ENCODE peak calls at places on chromosomes 11 and 22, in four cellular contexts. One of them, this sample, is unnamed.

GRCh38 chr11:69892986-69893555 is 73.9 kb upstream of the FGF3 start:
- DNase-seq in esophagus muscularis mucosa: no peak
- DNase-seq in pancreas: no peak
- DNase-seq in brain microvascular endothelial cell: no peak
- DNase-seq in this sample: no peak

GRCh38 chr11:27409060-27409459 is 46.0 kb upstream of the CCDC34 start:
- DNase-seq in brain microvascular endothelial cell: no peak
- DNase-seq in esophagus muscularis mucosa: no peak
- DNase-seq in pancreas: no peak
- DNase-seq in this sample: no peak

GRCh38 chr22:22235564-22235963 is 9.0 kb upstream of the VPREB1 start:
- DNase-seq in pancreas: no peak
- DNase-seq in brain microvascular endothelial cell: no peak
- DNase-seq in esophagus muscularis mucosa: peak
- DNase-seq in this sample: peak

GRCh38 chr22:37193629-37194191 is 5.7 kb upstream of the C1QTNF6 start:
- DNase-seq in brain microvascular endothelial cell: no peak
- DNase-seq in esophagus muscularis mucosa: no peak
- DNase-seq in pancreas: no peak
- DNase-seq in this sample: no peak

GRCh38 chr22:46354993-46355305 is 19.4 kb downstream of the TRMU start:
- DNase-seq in brain microvascular endothelial cell: no peak
- DNase-seq in pancreas: no peak
- DNase-seq in esophagus muscularis mucosa: no peak
- DNase-seq in this sample: no peak

GRCh38 chr11:31480930-31481329 is 28.5 kb downstream of the IMMP1L start:
- DNase-seq in pancreas: no peak
- DNase-seq in brain microvascular endothelial cell: no peak
- DNase-seq in esophagus muscularis mucosa: no peak
- DNase-seq in this sample: no peak

GRCh38 chr11:70646272-70647049 is 248.1 kb downstream of the CTTN start:
- DNase-seq in brain microvascular endothelial cell: no peak
- DNase-seq in esophagus muscularis mucosa: no peak
- DNase-seq in pancreas: no peak
- DNase-seq in this sample: no peak

GRCh38 chr11:73218106-73218829 is at the start of gene P2RY2:
- DNase-seq in brain microvascular endothelial cell: no peak
- DNase-seq in pancreas: peak
- DNase-seq in esophagus muscularis mucosa: no peak
- DNase-seq in this sample: peak

GRCh38 chr11:132186699-132187098 is 816.3 kb downstream of the NTM start:
- DNase-seq in pancreas: no peak
- DNase-seq in esophagus muscularis mucosa: no peak
- DNase-seq in brain microvascular endothelial cell: no peak
- DNase-seq in this sample: no peak

GRCh38 chr22:41699264-41700104 is at the start of gene MEI1:
- DNase-seq in brain microvascular endothelial cell: peak
- DNase-seq in pancreas: peak
- DNase-seq in esophagus muscularis mucosa: no peak
- DNase-seq in this sample: peak

GRCh38 chr11:72045849-72046248 is 34.5 kb downstream of the NUMA1 start:
- DNase-seq in esophagus muscularis mucosa: no peak
- DNase-seq in pancreas: no peak
- DNase-seq in brain microvascular endothelial cell: no peak
- DNase-seq in this sample: no peak

GRCh38 chr22:46247443-46247975 is 2.6 kb downstream of the CDPF1 start:
- DNase-seq in esophagus muscularis mucosa: no peak
- DNase-seq in pancreas: no peak
- DNase-seq in brain microvascular endothelial cell: no peak
- DNase-seq in this sample: no peak

GRCh38 chr11:689630-690029 is 5.4 kb downstream of the DEAF1 start:
- DNase-seq in brain microvascular endothelial cell: no peak
- DNase-seq in esophagus muscularis mucosa: no peak
- DNase-seq in pancreas: no peak
- DNase-seq in this sample: no peak

GRCh38 chr11:95911369-95911759 is 12.5 kb downstream of the MTMR2 start:
- DNase-seq in pancreas: no peak
- DNase-seq in brain microvascular endothelial cell: no peak
- DNase-seq in esophagus muscularis mucosa: no peak
- DNase-seq in this sample: no peak

GRCh38 chr11:27255447-27255828 is 107.6 kb downstream of the CCDC34 start:
- DNase-seq in pancreas: no peak
- DNase-seq in brain microvascular endothelial cell: peak
- DNase-seq in esophagus muscularis mucosa: no peak
- DNase-seq in this sample: no peak

GRCh38 chr11:118522571-118523072 is 4.7 kb upstream of the TTC36 start:
- DNase-seq in pancreas: no peak
- DNase-seq in esophagus muscularis mucosa: no peak
- DNase-seq in brain microvascular endothelial cell: peak
- DNase-seq in this sample: no peak

GRCh38 chr11:13261600-13262061 is 16.0 kb upstream of the BMAL1 start:
- DNase-seq in esophagus muscularis mucosa: peak
- DNase-seq in brain microvascular endothelial cell: peak
- DNase-seq in pancreas: no peak
- DNase-seq in this sample: no peak

GRCh38 chr11:705646-706438 is at the start of gene EPS8L2:
- DNase-seq in pancreas: peak
- DNase-seq in brain microvascular endothelial cell: no peak
- DNase-seq in esophagus muscularis mucosa: no peak
- DNase-seq in this sample: peak

GRCh38 chr11:83156996-83157754 is at the start of gene PCF11:
- DNase-seq in esophagus muscularis mucosa: no peak
- DNase-seq in brain microvascular endothelial cell: peak
- DNase-seq in pancreas: peak
- DNase-seq in this sample: peak

GRCh38 chr11:57567210-57567511 is 311 bp downstream of the UBE2L6 start:
- DNase-seq in pancreas: no peak
- DNase-seq in esophagus muscularis mucosa: no peak
- DNase-seq in brain microvascular endothelial cell: peak
- DNase-seq in this sample: peak

GRCh38 chr22:17205432-17205831 is 13.8 kb downstream of the ADA2 start:
- DNase-seq in pancreas: no peak
- DNase-seq in esophagus muscularis mucosa: no peak
- DNase-seq in brain microvascular endothelial cell: no peak
- DNase-seq in this sample: no peak
- TF ChIP-seq CTCF in pancreas: no peak
- TF ChIP-seq CTCF in esophagus muscularis mucosa: no peak
- TF ChIP-seq CTCF in brain microvascular endothelial cell: no peak
- TF ChIP-seq CTCF in this sample: peak

GRCh38 chr11:133661867-133662266 is 129.6 kb upstream of the OPCML start:
- DNase-seq in brain microvascular endothelial cell: no peak
- DNase-seq in pancreas: no peak
- DNase-seq in esophagus muscularis mucosa: no peak
- DNase-seq in this sample: no peak
- TF ChIP-seq CTCF in brain microvascular endothelial cell: no peak
- TF ChIP-seq CTCF in pancreas: no peak
- TF ChIP-seq CTCF in esophagus muscularis mucosa: no peak
- TF ChIP-seq CTCF in this sample: no peak

DNA sequence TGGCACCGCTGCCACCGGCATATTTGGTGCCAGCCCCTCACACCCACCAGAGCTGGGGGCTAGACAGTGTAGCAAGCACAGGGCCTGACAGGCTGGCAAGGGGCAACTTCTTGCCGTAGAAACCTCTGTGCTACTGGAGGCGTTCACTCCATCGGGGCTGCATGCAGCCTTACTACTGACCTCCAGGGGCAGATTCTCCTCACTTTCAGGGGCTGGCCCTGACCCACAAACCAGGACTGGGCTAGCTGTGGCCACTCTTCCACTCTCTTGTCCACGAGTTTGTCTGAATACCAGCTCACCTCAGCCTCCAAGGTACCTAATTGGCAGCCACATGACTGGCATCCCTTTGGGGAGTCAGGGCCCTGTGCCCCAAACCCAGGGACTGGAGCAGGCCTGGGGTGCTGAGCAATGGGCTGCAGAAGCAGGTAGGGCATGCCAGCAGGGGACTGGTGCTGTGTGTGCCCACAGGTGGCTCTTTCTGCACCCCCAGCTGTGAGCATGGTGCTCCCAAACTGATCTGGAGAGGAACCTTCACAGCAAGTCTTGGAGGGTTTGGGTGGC is 2.1 kb upstream of the LMO1 start:
- DNase-seq in pancreas: peak
- DNase-seq in brain microvascular endothelial cell: no peak
- DNase-seq in esophagus muscularis mucosa: no peak
- DNase-seq in this sample: no peak
- TF ChIP-seq CTCF in pancreas: no peak
- TF ChIP-seq CTCF in brain microvascular endothelial cell: peak
- TF ChIP-seq CTCF in esophagus muscularis mucosa: no peak
- TF ChIP-seq CTCF in this sample: no peak

DNA sequence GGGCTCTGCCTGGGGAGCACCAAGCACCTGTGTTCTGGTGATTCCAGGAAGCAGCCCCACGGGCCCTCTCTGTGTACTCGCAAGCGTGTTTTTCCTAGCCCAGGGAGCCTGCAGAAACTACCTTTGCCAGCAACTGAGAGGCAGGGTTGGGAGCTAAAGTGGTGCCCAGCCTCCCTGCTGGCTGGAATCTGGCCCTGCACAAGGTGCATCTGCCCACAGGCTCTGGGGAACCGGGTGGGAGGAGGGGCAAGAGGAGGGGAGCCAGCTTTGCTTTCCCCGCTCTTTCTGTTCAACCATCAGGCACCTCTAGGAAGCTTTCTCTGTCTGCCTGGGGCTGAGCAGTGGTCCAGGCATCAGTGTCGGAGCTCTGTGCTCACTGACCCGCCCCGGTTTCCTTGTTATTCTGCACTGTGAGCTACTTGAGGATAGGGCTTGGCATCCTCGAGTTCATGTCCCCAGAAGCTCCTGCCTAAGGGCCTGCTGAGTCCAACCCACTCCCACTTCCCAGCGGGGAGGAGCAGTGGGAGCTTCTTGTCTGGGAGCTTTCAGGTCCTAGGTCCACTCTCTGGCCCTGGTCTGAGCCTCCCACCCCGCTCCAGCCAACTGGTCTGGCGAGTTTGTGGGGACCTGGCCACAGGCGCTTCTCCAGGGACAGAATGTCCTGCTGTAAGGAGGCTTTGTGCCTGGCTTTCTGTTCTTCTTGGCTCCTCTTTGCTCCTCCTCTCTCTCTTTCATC is 14.9 kb downstream of the DAGLA start:
- DNase-seq in esophagus muscularis mucosa: no peak
- DNase-seq in brain microvascular endothelial cell: no peak
- DNase-seq in pancreas: no peak
- DNase-seq in this sample: no peak
- TF ChIP-seq CTCF in esophagus muscularis mucosa: no peak
- TF ChIP-seq CTCF in brain microvascular endothelial cell: peak
- TF ChIP-seq CTCF in pancreas: no peak
- TF ChIP-seq CTCF in this sample: no peak

GRCh38 chr22:44701824-44702478 is at the start of gene PRR5:
- DNase-seq in brain microvascular endothelial cell: peak
- DNase-seq in esophagus muscularis mucosa: no peak
- DNase-seq in pancreas: peak
- DNase-seq in this sample: peak

GRCh38 chr22:44701187-44701586 is 817 bp upstream of the PRR5 start:
- DNase-seq in brain microvascular endothelial cell: no peak
- DNase-seq in pancreas: no peak
- DNase-seq in esophagus muscularis mucosa: no peak
- DNase-seq in this sample: no peak

GRCh38 chr22:44704159-44705021 is 2.4 kb downstream of the PRR5 start:
- DNase-seq in esophagus muscularis mucosa: no peak
- DNase-seq in pancreas: no peak
- DNase-seq in brain microvascular endothelial cell: no peak
- DNase-seq in this sample: no peak

GRCh38 chr22:44703269-44703870 is 1.4 kb downstream of the PRR5 start:
- DNase-seq in esophagus muscularis mucosa: no peak
- DNase-seq in pancreas: no peak
- DNase-seq in brain microvascular endothelial cell: no peak
- DNase-seq in this sample: no peak

DNA sequence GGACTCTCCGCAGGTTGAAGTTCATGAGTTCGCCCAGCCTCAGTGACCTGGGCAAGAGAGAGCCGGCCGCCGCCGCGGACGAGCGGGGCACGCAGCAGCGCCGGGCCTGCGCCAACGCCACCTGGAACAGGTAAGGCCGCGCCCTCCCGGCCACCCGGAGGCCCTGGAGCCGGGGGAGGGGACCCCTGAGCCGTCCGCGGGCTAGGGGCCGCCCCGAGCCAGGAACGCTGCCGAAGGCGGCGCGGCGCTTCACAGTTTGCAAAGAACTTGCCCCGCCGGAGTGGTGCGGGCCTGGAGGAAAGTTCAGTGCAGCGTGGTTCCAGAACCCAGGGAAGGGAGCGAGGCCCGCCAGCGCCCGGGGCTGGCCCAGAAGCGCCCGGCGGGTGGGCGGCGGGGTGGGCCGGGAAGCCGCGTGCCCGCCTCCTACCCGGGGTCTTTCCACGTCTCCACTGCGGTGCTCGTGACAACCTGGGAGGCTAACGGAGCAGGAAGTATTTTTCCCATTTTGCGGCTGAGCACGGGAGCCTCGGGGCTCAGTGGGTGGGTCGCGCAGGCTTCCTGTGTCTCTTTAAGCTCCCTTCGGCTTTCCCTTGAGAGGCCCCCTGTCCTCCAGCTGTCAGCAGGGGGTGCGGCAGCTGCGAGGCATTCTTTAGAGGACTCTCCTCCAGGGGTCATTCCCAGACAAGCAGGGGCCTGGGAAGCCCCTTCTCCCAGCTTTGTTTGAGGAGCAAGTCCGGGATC is 645 bp downstream of the PRR5 start:
- DNase-seq in esophagus muscularis mucosa: no peak
- DNase-seq in pancreas: peak
- DNase-seq in brain microvascular endothelial cell: peak
- DNase-seq in this sample: no peak
- TF ChIP-seq CTCF in esophagus muscularis mucosa: no peak
- TF ChIP-seq CTCF in pancreas: no peak
- TF ChIP-seq CTCF in brain microvascular endothelial cell: peak
- TF ChIP-seq CTCF in this sample: no peak

DNA sequence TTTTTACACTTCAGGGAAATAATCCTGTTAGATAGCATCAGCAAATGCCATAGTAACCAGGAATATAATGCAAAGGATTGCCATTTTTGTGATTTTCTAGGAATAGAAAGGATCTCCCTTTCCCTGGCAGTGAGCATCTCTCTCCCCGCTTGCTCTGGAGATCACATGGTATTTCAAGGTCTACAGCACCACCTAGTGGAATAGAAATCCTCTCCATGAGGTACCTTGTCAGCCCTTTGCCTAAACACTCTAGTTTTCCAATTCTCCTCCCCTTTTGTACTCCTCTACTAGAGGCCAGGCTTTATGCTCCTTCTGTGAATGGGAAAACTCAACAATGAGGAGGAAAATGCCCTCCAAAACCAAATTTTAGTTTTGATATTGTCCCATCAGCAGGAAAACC is 78.4 kb downstream of the XRRA1 start:
- DNase-seq in pancreas: no peak
- DNase-seq in brain microvascular endothelial cell: peak
- DNase-seq in esophagus muscularis mucosa: no peak
- DNase-seq in this sample: no peak
- TF ChIP-seq CTCF in pancreas: no peak
- TF ChIP-seq CTCF in brain microvascular endothelial cell: peak
- TF ChIP-seq CTCF in esophagus muscularis mucosa: no peak
- TF ChIP-seq CTCF in this sample: peak

GRCh38 chr11:68021167-68021787 is 9.2 kb upstream of the NDUFS8 start:
- DNase-seq in esophagus muscularis mucosa: no peak
- DNase-seq in brain microvascular endothelial cell: no peak
- DNase-seq in pancreas: no peak
- DNase-seq in this sample: no peak
- TF ChIP-seq CTCF in esophagus muscularis mucosa: no peak
- TF ChIP-seq CTCF in brain microvascular endothelial cell: peak
- TF ChIP-seq CTCF in pancreas: peak
- TF ChIP-seq CTCF in this sample: no peak

This sample was measured in GM10248.